ENCODE peak calls at places on chromosomes 2 and 18, in seven cellular contexts. H, M, I, W, D, Z and Y are unnamed samples.

GRCh38 chr18:25561923-25562322 is 210.0 kb upstream of the ZNF521 start:
- DNase-seq in H (no peak), M (peak; percentile 68), I (peak; percentile 8), W (no peak), D (no peak), Z (no peak), Y (no peak)

GRCh38 chr18:4074647-4075046 is 380.5 kb downstream of the DLGAP1 start:
- DNase-seq in H (no peak), M (no peak), I (no peak), W (no peak), D (no peak), Z (peak; percentile 90), Y (no peak)

GRCh38 chr2:161576421-161576820 is 47.8 kb upstream of the SLC4A10 start:
- DNase-seq in H (no peak), M (no peak), I (no peak), W (no peak), D (no peak), Z (no peak), Y (no peak)

GRCh38 chr2:196291873-196292800 is 120.8 kb upstream of the STK17B start:
- DNase-seq in H (no peak), M (no peak), I (no peak), W (no peak), D (no peak), Z (peak; percentile 89), Y (peak; percentile 56)

GRCh38 chr2:110955546-110955945 is 165.2 kb upstream of the BCL2L11 start:
- DNase-seq in H (no peak), M (no peak), I (no peak), W (no peak), D (no peak), Z (no peak), Y (peak; percentile 83)

GRCh38 chr2:236239276-236240065 is 24.7 kb downstream of the ASB18 start:
- DNase-seq in H (no peak), M (no peak), I (no peak), W (no peak), D (no peak), Z (no peak), Y (no peak)

GRCh38 chr18:21330122-21330701 is 88.2 kb downstream of the GREB1L start:
- DNase-seq in H (no peak), M (peak; percentile 66), I (no peak), W (no peak), D (peak; percentile 27), Z (peak; percentile 69), Y (peak; percentile 7)

GRCh38 chr2:46334389-46335345 is 37.5 kb downstream of the EPAS1 start:
- DNase-seq in H (no peak), M (peak; percentile 97), I (peak; percentile 91), W (peak; percentile 97), D (no peak), Z (peak; percentile 94), Y (no peak)

GRCh38 chr2:134919360-134920210 is 963 bp downstream of the CCNT2 start:
- DNase-seq in H (no peak), M (no peak), I (no peak), W (no peak), D (peak; percentile 38), Z (peak; percentile 13), Y (no peak)

GRCh38 chr2:213148572-213149331 is 2.7 kb downstream of the IKZF2 start:
- DNase-seq in H (no peak), M (no peak), I (no peak), W (no peak), D (no peak), Z (no peak), Y (no peak)

GRCh38 chr18:28357785-28358401 is 181.0 kb upstream of the CDH2 start:
- DNase-seq in H (no peak), M (no peak), I (no peak), W (no peak), D (no peak), Z (peak; percentile 3), Y (no peak)

GRCh38 chr2:110773470-110773921 is 41.1 kb downstream of the ACOXL start:
- DNase-seq in H (no peak), M (no peak), I (no peak), W (no peak), D (peak; percentile 81), Z (no peak), Y (no peak)

GRCh38 chr18:32238635-32239268 is 48.9 kb downstream of the MEP1B start:
- DNase-seq in H (no peak), M (no peak), I (no peak), W (no peak), D (no peak), Z (no peak), Y (no peak)

GRCh38 chr2:242030858-242031257 is 161.3 kb downstream of the RTP5 start:
- DNase-seq in H (peak; percentile 25), M (no peak), I (no peak), W (no peak), D (no peak), Z (no peak), Y (no peak)

GRCh38 chr2:238558456-238559099 is 131.9 kb downstream of the ASB1 start:
- DNase-seq in H (peak; percentile 80), M (no peak), I (no peak), W (no peak), D (no peak), Z (no peak), Y (no peak)

GRCh38 chr2:129129087-129129486 is 810.4 kb upstream of the HS6ST1 start:
- DNase-seq in H (no peak), M (no peak), I (no peak), W (no peak), D (no peak), Z (peak; percentile 63), Y (no peak)

GRCh38 chr18:32093523-32093922 is 1.8 kb downstream of the RNF138 start:
- DNase-seq in H (no peak), M (no peak), I (no peak), W (no peak), D (no peak), Z (peak; percentile 28), Y (no peak)

GRCh38 chr2:151051584-151052220 is 210.0 kb downstream of the RBM43 start:
- DNase-seq in H (no peak), M (peak; percentile 77), I (no peak), W (no peak), D (peak; percentile 6), Z (peak; percentile 69), Y (no peak)

GRCh38 chr2:129765326-129766158 is 213.9 kb upstream of the RAB6C start:
- DNase-seq in H (no peak), M (peak; percentile 2), I (no peak), W (no peak), D (no peak), Z (no peak), Y (no peak)

GRCh38 chr18:44852818-44853217 is 172.1 kb downstream of the SETBP1 start:
- DNase-seq in H (no peak), M (peak; percentile 43), I (no peak), W (no peak), D (peak; percentile 45), Z (no peak), Y (no peak)

GRCh38 chr2:28168376-28168775 is 224.3 kb upstream of the FOSL2 start:
- DNase-seq in H (no peak), M (no peak), I (no peak), W (no peak), D (no peak), Z (no peak), Y (no peak)

GRCh38 chr2:71313-72035 is 25.2 kb upstream of the FAM110C start:
- DNase-seq in H (no peak), M (no peak), I (no peak), W (no peak), D (no peak), Z (peak; percentile 77), Y (no peak)

GRCh38 chr18:74242451-74243096 is 49.2 kb downstream of the CYB5A start:
- DNase-seq in H (no peak), M (no peak), I (no peak), W (no peak), D (peak; percentile 27), Z (no peak), Y (no peak)

GRCh38 chr2:160199053-160199452 is 1.0 kb downstream of the ITGB6 start:
- DNase-seq in H (no peak), M (no peak), I (no peak), W (no peak), D (no peak), Z (no peak), Y (no peak)

GRCh38 chr2:183172220-183172887 is 48.1 kb downstream of the NUP35 start:
- DNase-seq in H (peak; percentile 40), M (no peak), I (no peak), W (no peak), D (no peak), Z (no peak), Y (no peak)

DNA sequence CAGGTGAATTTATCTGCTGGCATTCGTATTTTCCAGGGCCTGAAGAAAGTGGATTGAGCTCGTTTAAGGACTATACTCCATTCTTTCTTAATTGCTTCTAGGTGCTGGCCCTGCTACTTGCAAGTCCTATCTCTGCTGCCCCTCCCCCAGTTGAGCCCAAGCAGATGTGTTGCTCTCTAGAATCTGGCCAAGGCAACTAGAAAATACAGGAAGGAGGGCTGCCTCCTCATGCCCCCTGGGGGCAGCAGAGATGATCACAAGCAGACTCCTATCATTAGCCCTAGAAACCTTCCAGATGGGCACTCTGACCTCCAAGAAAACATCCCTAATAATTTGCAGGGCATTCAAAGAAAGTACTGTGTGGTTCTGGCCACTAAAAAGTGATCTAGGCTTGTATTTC is 72.5 kb upstream of the CYP26B1 start:
- DNase-seq in H (no peak), M (peak; percentile 14), I (no peak), W (no peak), D (no peak), Z (no peak), Y (no peak)
- TF ChIP-seq CTCF in H (peak; percentile 7), M (peak; percentile 20), I (peak; percentile 31), W (peak; percentile 4), D (no peak), Z (peak; percentile 8), Y (peak; percentile 39)

DNA sequence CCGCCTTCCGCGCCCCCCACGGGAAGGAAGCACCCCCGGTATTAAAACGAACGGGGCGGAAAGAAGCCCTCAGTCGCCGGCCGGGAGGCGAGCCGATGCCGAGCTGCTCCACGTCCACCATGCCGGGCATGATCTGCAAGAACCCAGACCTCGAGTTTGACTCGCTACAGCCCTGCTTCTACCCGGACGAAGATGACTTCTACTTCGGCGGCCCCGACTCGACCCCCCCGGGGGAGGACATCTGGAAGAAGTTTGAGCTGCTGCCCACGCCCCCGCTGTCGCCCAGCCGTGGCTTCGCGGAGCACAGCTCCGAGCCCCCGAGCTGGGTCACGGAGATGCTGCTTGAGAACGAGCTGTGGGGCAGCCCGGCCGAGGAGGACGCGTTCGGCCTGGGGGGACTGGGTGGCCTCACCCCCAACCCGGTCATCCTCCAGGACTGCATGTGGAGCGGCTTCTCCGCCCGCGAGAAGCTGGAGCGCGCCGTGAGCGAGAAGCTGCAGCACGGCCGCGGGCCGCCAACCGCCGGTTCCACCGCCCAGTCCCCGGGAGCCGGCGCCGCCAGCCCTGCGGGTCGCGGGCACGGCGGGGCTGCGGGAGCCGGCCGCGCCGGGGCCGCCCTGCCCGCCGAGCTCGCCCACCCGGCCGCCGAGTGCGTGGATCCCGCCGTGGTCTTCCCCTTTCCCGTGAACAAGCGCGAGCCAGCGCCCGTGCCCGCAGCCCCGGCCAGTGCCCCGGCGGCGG is 1.8 kb downstream of the MYCN start:
- DNase-seq in H (no peak), M (peak; percentile 12), I (no peak), W (no peak), D (peak; percentile 26), Z (no peak), Y (no peak)
- H3K4me3 ChIP-seq in H (peak overlapping the region; percentile 52), M (no peak overlapping the region), I (no peak overlapping the region), W (no peak overlapping the region), D (peak overlapping the region; percentile 45), Z (no peak overlapping the region), Y (peak overlapping the region; percentile 39)

GRCh38 chr2:41846962-41847361 is 200.9 kb upstream of the PKDCC start:
- DNase-seq in H (no peak), M (no peak), I (no peak), W (no peak), D (no peak), Z (no peak), Y (no peak)
- TF ChIP-seq CTCF in H (no peak), M (no peak), I (no peak), W (no peak), D (no peak), Z (no peak), Y (no peak)

GRCh38 chr2:98727758-98728718 is 2.9 kb downstream of the MGAT4A start:
- DNase-seq in H (no peak), M (no peak), I (no peak), W (no peak), D (no peak), Z (no peak), Y (no peak)
- H3K4me3 ChIP-seq in H (peak overlapping the region; percentile 82), M (no peak overlapping the region), I (no peak overlapping the region), W (no peak overlapping the region), D (no peak overlapping the region), Z (no peak overlapping the region), Y (no peak overlapping the region)